ENCODE peak calls at places on chromosomes 12 and 14, in eight cellular contexts. X is stomach, B is A549, V is suprapubic skin, P is transverse colon, F is ovary, Z is GM12878, H is SK-N-SH. I is an unnamed sample.

GRCh38 chr14:74262076-74262475 is 22.8 kb downstream of the VSX2 start:
- DNase-seq in X (no peak), B (no peak), V (no peak), P (no peak), F (no peak), Z (no peak), H (no peak), I (no peak)

GRCh38 chr14:60220084-60220483 is 28.9 kb upstream of the PPM1A start:
- DNase-seq in X (no peak), B (no peak), V (no peak), P (no peak), F (no peak), Z (peak), H (no peak), I (no peak)

GRCh38 chr12:4168041-4168440 is 105.5 kb upstream of the CCND2 start:
- DNase-seq in X (no peak), B (no peak), V (no peak), P (no peak), F (no peak), Z (no peak), H (no peak), I (no peak)

GRCh38 chr12:32031109-32031508 is 71.9 kb downstream of the RESF1 start:
- DNase-seq in X (no peak), B (no peak), V (no peak), P (no peak), F (no peak), Z (no peak), H (no peak), I (no peak)

GRCh38 chr12:50402270-50403000 is 1.8 kb downstream of the LARP4 start:
- DNase-seq in X (no peak), B (no peak), V (no peak), P (no peak), F (no peak), Z (no peak), H (no peak), I (no peak)

GRCh38 chr14:105742531-105742848 is 216.1 kb downstream of the TMEM121 start:
- DNase-seq in X (no peak), B (no peak), V (no peak), P (no peak), F (no peak), Z (no peak), H (no peak), I (no peak)

GRCh38 chr14:31400031-31400638 is 20.2 kb downstream of the HEATR5A start:
- DNase-seq in X (no peak), B (no peak), V (no peak), P (no peak), F (no peak), Z (no peak), H (no peak), I (no peak)

GRCh38 chr12:7439579-7440505 is 4.1 kb downstream of the CD163L1 start:
- DNase-seq in X (no peak), B (peak), V (no peak), P (peak), F (no peak), Z (no peak), H (peak), I (no peak)

GRCh38 chr14:69358233-69358963 is 39.7 kb downstream of the ERH start:
- DNase-seq in X (no peak), B (no peak), V (no peak), P (no peak), F (no peak), Z (no peak), H (no peak), I (no peak)

GRCh38 chr14:35808076-35808657 is 928 bp downstream of the RALGAPA1 start:
- DNase-seq in X (peak), B (peak), V (no peak), P (peak), F (no peak), Z (no peak), H (no peak), I (no peak)

GRCh38 chr14:102011631-102012030 is 47.3 kb downstream of the DYNC1H1 start:
- DNase-seq in X (no peak), B (no peak), V (no peak), P (no peak), F (no peak), Z (no peak), H (no peak), I (no peak)

GRCh38 chr12:104281636-104282035 is 21.9 kb upstream of the EID3 start:
- DNase-seq in X (no peak), B (no peak), V (no peak), P (no peak), F (no peak), Z (no peak), H (no peak), I (no peak)

GRCh38 chr12:88865537-88865936 is 285.3 kb upstream of the KITLG start:
- DNase-seq in X (no peak), B (no peak), V (no peak), P (no peak), F (no peak), Z (no peak), H (no peak), I (no peak)

GRCh38 chr14:79275367-79275655 is 936.0 kb downstream of the DIO2 start:
- DNase-seq in X (no peak), B (no peak), V (no peak), P (no peak), F (no peak), Z (no peak), H (no peak), I (no peak)

GRCh38 chr12:49565119-49565955 is 2.6 kb downstream of the MCRS1 start:
- DNase-seq in X (no peak), B (no peak), V (no peak), P (no peak), F (no peak), Z (no peak), H (no peak), I (no peak)

GRCh38 chr14:95256776-95257060 is 63.0 kb downstream of the CLMN start:
- DNase-seq in X (no peak), B (no peak), V (no peak), P (no peak), F (no peak), Z (no peak), H (no peak), I (no peak)

GRCh38 chr12:65817866-65818265 is 6.4 kb upstream of the HMGA2 start:
- DNase-seq in X (no peak), B (no peak), V (no peak), P (no peak), F (no peak), Z (no peak), H (no peak), I (no peak)

GRCh38 chr14:28577711-28578131 is 188.9 kb upstream of the FOXG1 start:
- DNase-seq in X (no peak), B (peak), V (no peak), P (no peak), F (no peak), Z (no peak), H (no peak), I (no peak)

GRCh38 chr14:106268013-106268727 is 741.8 kb downstream of the TMEM121 start:
- DNase-seq in X (peak), B (peak), V (no peak), P (peak), F (no peak), Z (no peak), H (peak), I (no peak)

GRCh38 chr14:37787879-37788494 is 192.6 kb downstream of the TTC6 start:
- DNase-seq in X (no peak), B (no peak), V (no peak), P (no peak), F (no peak), Z (no peak), H (no peak), I (no peak)

GRCh38 chr12:25557830-25558436 is 4.8 kb upstream of the LMNTD1 start:
- DNase-seq in X (no peak), B (peak), V (no peak), P (no peak), F (no peak), Z (no peak), H (peak), I (peak)

GRCh38 chr12:108633534-108634224 is at the start of gene SELPLG:
- DNase-seq in X (peak), B (no peak), V (peak), P (peak), F (no peak), Z (peak), H (no peak), I (peak)

GRCh38 chr14:104639889-104640548 is 35.4 kb upstream of the TMEM179 start:
- DNase-seq in X (peak), B (peak), V (no peak), P (peak), F (peak), Z (no peak), H (peak), I (peak)

GRCh38 chr12:7695159-7695930 is at the start of gene GDF3:
- DNase-seq in X (no peak), B (no peak), V (no peak), P (no peak), F (peak), Z (no peak), H (no peak), I (no peak)

GRCh38 chr14:100415226-100415625 is 92.1 kb downstream of the SLC25A47 start:
- DNase-seq in X (no peak), B (no peak), V (no peak), P (no peak), F (no peak), Z (no peak), H (no peak), I (no peak)

GRCh38 chr14:100416921-100417451 is 93.8 kb downstream of the SLC25A47 start:
- DNase-seq in X (no peak), B (peak), V (no peak), P (peak), F (no peak), Z (no peak), H (no peak), I (no peak)

GRCh38 chr14:100419856-100420255 is 96.7 kb downstream of the SLC25A47 start:
- DNase-seq in X (no peak), B (no peak), V (no peak), P (no peak), F (no peak), Z (no peak), H (peak), I (no peak)

GRCh38 chr14:100416081-100416480 is 92.9 kb downstream of the SLC25A47 start:
- DNase-seq in X (no peak), B (no peak), V (no peak), P (no peak), F (no peak), Z (no peak), H (no peak), I (no peak)

GRCh38 chr14:100417466-100417865 is 94.3 kb downstream of the SLC25A47 start:
- DNase-seq in X (peak), B (peak), V (no peak), P (peak), F (peak), Z (no peak), H (peak), I (peak)
- H3K27ac ChIP-seq in X (no peak), B (peak), V (no peak), P (peak), F (no peak), Z (no peak), H (peak), I (no peak)

GRCh38 chr12:38638401-38638800 is 267.0 kb downstream of the CPNE8 start:
- DNase-seq in X (no peak), B (no peak), V (no peak), P (no peak), F (no peak), Z (no peak), H (no peak), I (no peak)
- TF ChIP-seq EP300 in X (no peak), B (no peak), V (no peak), P (no peak), F (no peak), Z (no peak), H (no peak), I (no peak)

GRCh38 chr12:124487834-124488165 is 79.6 kb downstream of the NCOR2 start:
- DNase-seq in X (no peak), B (no peak), V (no peak), P (no peak), F (no peak), Z (no peak), H (no peak), I (no peak)
- H3K27ac ChIP-seq in X (no peak), B (no peak), V (no peak), P (no peak), F (peak), Z (no peak), H (peak), I (peak)

GRCh38 chr14:77018785-77019184 is 9.7 kb downstream of the IRF2BPL start:
- DNase-seq in X (no peak), B (no peak), V (no peak), P (no peak), F (no peak), Z (no peak), H (no peak), I (no peak)
- TF ChIP-seq EP300 in X (no peak), B (no peak), V (no peak), P (no peak), F (no peak), Z (no peak), H (no peak), I (no peak)

GRCh38 chr12:53539526-53539925 is 32.2 kb upstream of the NPFF start:
- DNase-seq in X (no peak), B (no peak), V (no peak), P (no peak), F (no peak), Z (no peak), H (no peak), I (no peak)
- H3K27ac ChIP-seq in X (no peak), B (no peak), V (peak), P (peak), F (peak), Z (no peak), H (no peak), I (no peak)

DNA sequence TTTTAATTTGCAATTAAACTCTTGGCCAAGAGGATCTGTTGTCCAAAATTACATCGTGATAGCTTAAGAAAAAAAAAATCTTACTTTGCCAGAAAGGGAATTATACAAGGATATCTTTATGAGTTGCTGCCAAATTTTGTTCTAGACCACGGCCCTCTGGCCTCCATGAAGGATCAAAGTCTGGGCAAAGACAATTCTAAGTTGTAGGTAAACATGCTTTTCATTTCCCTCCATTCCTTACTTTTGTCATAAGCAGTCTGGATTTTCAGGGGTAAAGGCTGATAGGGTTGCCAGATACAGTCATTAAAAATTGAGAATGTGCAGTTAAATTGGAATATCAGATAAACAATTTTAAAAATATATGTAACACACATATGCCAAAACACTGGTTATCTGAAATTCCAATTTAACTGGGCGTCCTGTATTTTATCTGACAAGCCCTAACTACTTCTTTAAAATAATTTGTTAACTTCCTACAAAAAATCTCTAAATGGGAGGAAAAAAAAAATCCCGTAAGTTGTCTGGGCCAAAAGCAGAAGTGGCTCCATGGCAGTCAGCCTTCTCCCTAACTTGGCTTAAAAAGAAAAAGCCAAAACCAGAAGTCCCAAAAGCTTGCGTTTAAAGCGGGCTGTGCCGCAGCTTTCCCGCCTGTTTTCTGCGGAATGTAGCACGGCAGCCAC is 135.3 kb downstream of the MON2 start:
- DNase-seq in X (no peak), B (no peak), V (no peak), P (no peak), F (no peak), Z (no peak), H (no peak), I (no peak)
- TF ChIP-seq EP300 in X (no peak), B (no peak), V (no peak), P (no peak), F (no peak), Z (no peak), H (no peak), I (no peak)

GRCh38 chr12:122724641-122725243 is 5.9 kb downstream of the HCAR1 start:
- DNase-seq in X (no peak), B (no peak), V (no peak), P (no peak), F (no peak), Z (no peak), H (no peak), I (no peak)

GRCh38 chr12:122726056-122726558 is 4.5 kb downstream of the HCAR1 start:
- DNase-seq in X (peak), B (peak), V (no peak), P (no peak), F (no peak), Z (peak), H (no peak), I (no peak)

GRCh38 chr12:122722347-122722746 is 5.7 kb upstream of the HCAR3 start:
- DNase-seq in X (no peak), B (no peak), V (no peak), P (no peak), F (no peak), Z (no peak), H (no peak), I (no peak)

GRCh38 chr12:122729583-122730214 is 945 bp downstream of the HCAR1 start:
- DNase-seq in X (no peak), B (no peak), V (no peak), P (no peak), F (no peak), Z (no peak), H (no peak), I (no peak)

GRCh38 chr12:122725452-122725851 is 5.2 kb downstream of the HCAR1 start:
- DNase-seq in X (no peak), B (no peak), V (no peak), P (no peak), F (no peak), Z (no peak), H (no peak), I (no peak)
- H3K27ac ChIP-seq in X (no peak), B (no peak), V (no peak), P (no peak), F (no peak), Z (peak), H (no peak), I (no peak)

DNA sequence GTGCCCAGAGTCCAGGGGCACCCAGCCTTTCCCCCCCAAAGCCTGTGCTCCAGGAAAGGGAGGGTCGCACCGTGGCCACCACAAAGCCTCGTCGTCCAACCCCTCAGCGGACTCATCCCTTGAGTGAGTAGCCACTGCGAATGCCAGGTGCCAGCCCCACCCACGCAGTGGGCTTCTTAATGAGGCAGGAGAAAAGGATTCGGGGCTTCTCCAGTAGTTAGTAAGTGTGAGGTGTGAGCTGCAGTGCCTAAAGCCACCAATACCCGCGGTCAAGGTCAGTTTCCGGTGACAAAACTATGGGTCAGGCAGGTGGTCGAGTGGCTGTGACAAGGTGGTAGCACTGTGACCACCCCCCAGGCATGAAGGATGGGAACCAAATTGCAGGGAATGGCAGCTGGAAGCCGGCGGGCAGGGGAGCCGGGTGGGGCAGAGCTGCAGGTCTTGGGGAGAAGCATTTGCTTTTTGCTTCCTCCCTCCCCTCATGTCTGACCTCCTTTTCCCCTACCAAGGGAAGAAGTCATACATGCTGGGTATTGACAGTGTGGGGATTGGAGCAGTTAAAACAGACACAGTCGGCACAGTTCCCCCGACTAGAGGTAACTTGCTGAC is 8.0 kb downstream of the RAN start:
- DNase-seq in X (no peak), B (no peak), V (no peak), P (no peak), F (no peak), Z (no peak), H (peak), I (no peak)
- TF ChIP-seq EP300 in X (no peak), B (no peak), V (no peak), P (no peak), F (no peak), Z (peak), H (no peak), I (no peak)

DNA sequence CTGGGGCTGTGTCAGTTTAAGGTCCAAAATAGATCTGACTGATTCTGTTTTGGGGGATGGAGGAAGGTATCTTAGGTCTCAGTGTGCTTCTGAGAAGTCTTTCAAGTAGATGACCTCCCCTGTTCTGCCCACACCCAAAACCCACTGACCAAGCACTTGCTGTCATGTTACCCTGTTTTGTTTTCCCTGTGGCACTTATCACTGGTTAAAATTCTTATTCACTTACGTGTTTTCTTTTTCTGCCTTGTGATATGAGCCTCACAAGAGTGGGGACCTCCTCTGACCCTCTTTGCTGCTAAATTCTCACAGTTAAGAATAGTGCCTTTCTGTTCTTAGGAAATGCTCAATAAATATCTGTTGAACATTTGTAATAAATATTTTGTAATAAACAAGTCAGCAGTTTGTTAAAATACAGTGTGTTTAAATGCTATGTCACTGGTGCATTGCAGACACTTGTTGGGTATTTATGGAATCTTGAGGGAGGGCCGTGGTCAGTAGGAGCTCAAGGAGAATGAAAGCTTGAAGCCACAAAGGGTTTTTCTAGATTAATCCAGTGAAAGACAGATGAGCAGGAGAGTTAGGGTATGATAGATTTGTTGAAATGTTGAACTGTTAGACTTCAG is 20.9 kb downstream of the PLEKHA5 start:
- DNase-seq in X (no peak), B (no peak), V (no peak), P (no peak), F (no peak), Z (no peak), H (no peak), I (no peak)
- H3K27ac ChIP-seq in X (no peak), B (no peak), V (no peak), P (no peak), F (no peak), Z (no peak), H (no peak), I (no peak)

GRCh38 chr12:2346405-2346804 is 293.6 kb downstream of the CACNA1C start:
- DNase-seq in X (no peak), B (no peak), V (no peak), P (no peak), F (no peak), Z (no peak), H (no peak), I (no peak)

GRCh38 chr12:2344892-2345291 is 292.1 kb downstream of the CACNA1C start:
- DNase-seq in X (no peak), B (no peak), V (no peak), P (no peak), F (no peak), Z (no peak), H (no peak), I (no peak)

GRCh38 chr12:2344476-2344875 is 291.7 kb downstream of the CACNA1C start:
- DNase-seq in X (no peak), B (no peak), V (no peak), P (no peak), F (no peak), Z (no peak), H (no peak), I (no peak)

GRCh38 chr12:2347137-2347843 is 294.5 kb downstream of the CACNA1C start:
- DNase-seq in X (no peak), B (no peak), V (no peak), P (no peak), F (no peak), Z (no peak), H (no peak), I (no peak)

GRCh38 chr12:2345902-2346301 is 293.1 kb downstream of the CACNA1C start:
- DNase-seq in X (no peak), B (no peak), V (no peak), P (no peak), F (no peak), Z (no peak), H (no peak), I (no peak)
- TF ChIP-seq EP300 in X (no peak), B (no peak), V (no peak), P (no peak), F (no peak), Z (no peak), H (no peak), I (no peak)